ENCODE peak calls at places on chromosomes 13 and 19, in six cellular contexts. One of them, this sample, is unnamed.
A peak's percentile ranks its signal among the peaks of the same experiment; 100 is the strongest.

GRCh38 chr13:98853791-98854191 is 101.3 kb upstream of the SLC15A1 start:
- DNase-seq in K562: no peak
- DNase-seq in NB4: no peak
- DNase-seq in GM12878: peak; percentile 80
- DNase-seq in endothelial cell of umbilical vein: no peak
- DNase-seq in HepG2: no peak
- DNase-seq in this sample: no peak

GRCh38 chr19:15251749-15252397 is 19.6 kb upstream of the EPHX3 start:
- DNase-seq in K562: peak; percentile 38
- DNase-seq in NB4: no peak
- DNase-seq in GM12878: no peak
- DNase-seq in endothelial cell of umbilical vein: peak; percentile 73
- DNase-seq in HepG2: peak; percentile 40
- DNase-seq in this sample: peak; percentile 58

GRCh38 chr19:14352526-14352925 is 28.7 kb upstream of the ADGRE5 start:
- DNase-seq in K562: peak; percentile 1
- DNase-seq in NB4: no peak
- DNase-seq in GM12878: no peak
- DNase-seq in endothelial cell of umbilical vein: no peak
- DNase-seq in HepG2: no peak
- DNase-seq in this sample: no peak

GRCh38 chr19:53958168-53958571 is 4.6 kb upstream of the CACNG8 start:
- DNase-seq in K562: no peak
- DNase-seq in NB4: no peak
- DNase-seq in GM12878: no peak
- DNase-seq in endothelial cell of umbilical vein: no peak
- DNase-seq in HepG2: no peak
- DNase-seq in this sample: no peak

GRCh38 chr13:106612688-106613087 is 44.8 kb upstream of the ARGLU1 start:
- DNase-seq in K562: no peak
- DNase-seq in NB4: peak; percentile 11
- DNase-seq in GM12878: no peak
- DNase-seq in endothelial cell of umbilical vein: no peak
- DNase-seq in HepG2: no peak
- DNase-seq in this sample: no peak

GRCh38 chr19:14369399-14370168 is 11.7 kb upstream of the ADGRE5 start:
- DNase-seq in K562: peak; percentile 30
- DNase-seq in NB4: peak; percentile 50
- DNase-seq in GM12878: no peak
- DNase-seq in endothelial cell of umbilical vein: no peak
- DNase-seq in HepG2: no peak
- DNase-seq in this sample: no peak

GRCh38 chr19:3985643-3986259 is 488 bp upstream of the EEF2 start:
- DNase-seq in K562: no peak
- DNase-seq in NB4: no peak
- DNase-seq in GM12878: no peak
- DNase-seq in endothelial cell of umbilical vein: no peak
- DNase-seq in HepG2: no peak
- DNase-seq in this sample: no peak

GRCh38 chr19:33794578-33795369 is 1.9 kb upstream of the KCTD15 start:
- DNase-seq in K562: no peak
- DNase-seq in NB4: no peak
- DNase-seq in GM12878: no peak
- DNase-seq in endothelial cell of umbilical vein: no peak
- DNase-seq in HepG2: no peak
- DNase-seq in this sample: no peak

GRCh38 chr19:52171321-52172169 is at the start of gene ZNF836:
- DNase-seq in K562: peak; percentile 72
- DNase-seq in NB4: peak; percentile 78
- DNase-seq in GM12878: peak; percentile 51
- DNase-seq in endothelial cell of umbilical vein: peak; percentile 81
- DNase-seq in HepG2: peak; percentile 56
- DNase-seq in this sample: peak; percentile 69

GRCh38 chr19:46704379-46705076 is 12.4 kb downstream of the PRKD2 start:
- DNase-seq in K562: peak; percentile 83
- DNase-seq in NB4: peak; percentile 88
- DNase-seq in GM12878: no peak
- DNase-seq in endothelial cell of umbilical vein: peak; percentile 64
- DNase-seq in HepG2: peak; percentile 29
- DNase-seq in this sample: peak; percentile 64

GRCh38 chr19:52735734-52736133 is 890 bp upstream of the ZNF611 start:
- DNase-seq in K562: no peak
- DNase-seq in NB4: no peak
- DNase-seq in GM12878: no peak
- DNase-seq in endothelial cell of umbilical vein: peak; percentile 72
- DNase-seq in HepG2: peak; percentile 51
- DNase-seq in this sample: no peak

GRCh38 chr13:75635621-75636338 is at the start of gene LMO7:
- DNase-seq in K562: peak; percentile 37
- DNase-seq in NB4: peak; percentile 73
- DNase-seq in GM12878: no peak
- DNase-seq in endothelial cell of umbilical vein: peak; percentile 15
- DNase-seq in HepG2: peak; percentile 48
- DNase-seq in this sample: peak; percentile 25

GRCh38 chr19:12872941-12873890 is 8.0 kb downstream of the DNASE2 start:
- DNase-seq in K562: peak; percentile 86
- DNase-seq in NB4: peak; percentile 49
- DNase-seq in GM12878: no peak
- DNase-seq in endothelial cell of umbilical vein: peak; percentile 72
- DNase-seq in HepG2: peak; percentile 17
- DNase-seq in this sample: peak; percentile 64

GRCh38 chr13:93446256-93446655 is 219.6 kb downstream of the GPC6 start:
- DNase-seq in K562: no peak
- DNase-seq in NB4: no peak
- DNase-seq in GM12878: no peak
- DNase-seq in endothelial cell of umbilical vein: no peak
- DNase-seq in HepG2: no peak
- DNase-seq in this sample: no peak

GRCh38 chr19:44051654-44052402 is at the start of gene ZNF223:
- DNase-seq in K562: peak; percentile 83
- DNase-seq in NB4: peak; percentile 84
- DNase-seq in GM12878: peak; percentile 69
- DNase-seq in endothelial cell of umbilical vein: peak; percentile 91
- DNase-seq in HepG2: peak; percentile 94
- DNase-seq in this sample: peak; percentile 98

GRCh38 chr19:51016798-51017683 is 2.5 kb downstream of the KLK10 start:
- DNase-seq in K562: peak; percentile 85
- DNase-seq in NB4: peak; percentile 66
- DNase-seq in GM12878: no peak
- DNase-seq in endothelial cell of umbilical vein: peak; percentile 39
- DNase-seq in HepG2: peak; percentile 31
- DNase-seq in this sample: peak; percentile 98

GRCh38 chr13:79389031-79389430 is 17.0 kb downstream of the RBM26 start:
- DNase-seq in K562: no peak
- DNase-seq in NB4: peak; percentile 58
- DNase-seq in GM12878: no peak
- DNase-seq in endothelial cell of umbilical vein: no peak
- DNase-seq in HepG2: no peak
- DNase-seq in this sample: no peak

GRCh38 chr19:40370997-40371801 is 18.8 kb downstream of the HIPK4 start:
- DNase-seq in K562: peak; percentile 90
- DNase-seq in NB4: no peak
- DNase-seq in GM12878: no peak
- DNase-seq in endothelial cell of umbilical vein: no peak
- DNase-seq in HepG2: no peak
- DNase-seq in this sample: no peak

GRCh38 chr13:98681017-98681416 is 71.5 kb downstream of the SLC15A1 start:
- DNase-seq in K562: no peak
- DNase-seq in NB4: no peak
- DNase-seq in GM12878: no peak
- DNase-seq in endothelial cell of umbilical vein: no peak
- DNase-seq in HepG2: no peak
- DNase-seq in this sample: no peak

GRCh38 chr13:64725492-64725891 is 2504.6 kb downstream of the PCDH9 start:
- DNase-seq in K562: no peak
- DNase-seq in NB4: no peak
- DNase-seq in GM12878: no peak
- DNase-seq in endothelial cell of umbilical vein: no peak
- DNase-seq in HepG2: peak; percentile 3
- DNase-seq in this sample: no peak

GRCh38 chr13:88176231-88176630 is 505.1 kb downstream of the SLITRK5 start:
- DNase-seq in K562: no peak
- DNase-seq in NB4: no peak
- DNase-seq in GM12878: no peak
- DNase-seq in endothelial cell of umbilical vein: no peak
- DNase-seq in HepG2: no peak
- DNase-seq in this sample: no peak

GRCh38 chr13:29847501-29847983 is 2.9 kb downstream of the UBL3 start:
- DNase-seq in K562: no peak
- DNase-seq in NB4: peak; percentile 24
- DNase-seq in GM12878: no peak
- DNase-seq in endothelial cell of umbilical vein: peak; percentile 65
- DNase-seq in HepG2: peak; percentile 37
- DNase-seq in this sample: peak; percentile 26

GRCh38 chr19:7213628-7214328 is 80.4 kb downstream of the INSR start:
- DNase-seq in K562: no peak
- DNase-seq in NB4: no peak
- DNase-seq in GM12878: no peak
- DNase-seq in endothelial cell of umbilical vein: no peak
- DNase-seq in HepG2: no peak
- DNase-seq in this sample: no peak

GRCh38 chr19:7215176-7215575 is 79.0 kb downstream of the INSR start:
- DNase-seq in K562: no peak
- DNase-seq in NB4: no peak
- DNase-seq in GM12878: no peak
- DNase-seq in endothelial cell of umbilical vein: no peak
- DNase-seq in HepG2: no peak
- DNase-seq in this sample: no peak

GRCh38 chr19:7210359-7210758 is 83.9 kb downstream of the INSR start:
- DNase-seq in K562: no peak
- DNase-seq in NB4: no peak
- DNase-seq in GM12878: no peak
- DNase-seq in endothelial cell of umbilical vein: no peak
- DNase-seq in HepG2: no peak
- DNase-seq in this sample: no peak

GRCh38 chr19:7214329-7215089 is 79.7 kb downstream of the INSR start:
- DNase-seq in K562: no peak
- DNase-seq in NB4: no peak
- DNase-seq in GM12878: no peak
- DNase-seq in endothelial cell of umbilical vein: no peak
- DNase-seq in HepG2: peak; percentile 77
- DNase-seq in this sample: no peak

DNA sequence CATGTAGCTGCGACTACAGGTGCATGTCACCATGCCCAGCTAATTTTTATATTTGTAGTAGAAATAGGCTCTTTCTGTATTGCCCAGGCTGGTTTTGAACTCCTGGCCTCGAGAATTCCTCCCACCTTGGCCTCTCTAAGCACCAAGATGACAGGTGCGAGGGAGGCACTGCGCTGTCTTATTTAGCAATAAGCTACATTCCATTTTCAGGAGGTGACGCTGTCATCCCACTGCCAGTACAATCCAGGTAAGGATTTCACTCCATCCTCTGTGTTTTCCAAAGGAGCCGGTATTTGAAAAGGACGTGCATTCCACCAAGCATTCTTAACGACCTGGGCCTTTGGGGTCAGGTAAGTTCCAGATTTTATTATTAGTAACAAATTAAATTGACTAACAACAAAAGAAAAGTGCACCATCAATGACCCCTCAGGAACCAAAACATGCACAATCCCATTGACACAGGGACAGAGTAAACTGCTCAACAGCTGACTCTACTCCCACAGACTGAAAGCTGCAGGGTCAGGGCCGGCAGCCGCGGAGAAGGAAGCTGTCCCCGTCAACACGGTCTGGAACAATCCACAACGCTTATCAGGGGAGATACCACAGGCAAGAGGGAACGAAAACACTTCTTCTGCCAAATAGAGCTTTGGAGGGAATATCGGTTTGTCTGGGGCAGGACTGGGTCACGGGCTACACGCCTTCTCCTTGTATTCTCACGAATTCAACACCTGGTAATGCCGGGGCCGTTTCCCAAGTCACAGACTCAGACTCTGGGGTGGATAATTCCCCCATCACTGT is 82.8 kb downstream of the INSR start:
- DNase-seq in K562: no peak
- DNase-seq in NB4: no peak
- DNase-seq in GM12878: no peak
- DNase-seq in endothelial cell of umbilical vein: peak; percentile 92
- DNase-seq in HepG2: no peak
- DNase-seq in this sample: no peak
- TF ChIP-seq MYC in K562: no peak
- TF ChIP-seq MYC in NB4: no peak
- TF ChIP-seq MYC in GM12878: no peak
- TF ChIP-seq MYC in endothelial cell of umbilical vein: no peak
- TF ChIP-seq MYC in HepG2: no peak
- TF ChIP-seq MYC in this sample: no peak

DNA sequence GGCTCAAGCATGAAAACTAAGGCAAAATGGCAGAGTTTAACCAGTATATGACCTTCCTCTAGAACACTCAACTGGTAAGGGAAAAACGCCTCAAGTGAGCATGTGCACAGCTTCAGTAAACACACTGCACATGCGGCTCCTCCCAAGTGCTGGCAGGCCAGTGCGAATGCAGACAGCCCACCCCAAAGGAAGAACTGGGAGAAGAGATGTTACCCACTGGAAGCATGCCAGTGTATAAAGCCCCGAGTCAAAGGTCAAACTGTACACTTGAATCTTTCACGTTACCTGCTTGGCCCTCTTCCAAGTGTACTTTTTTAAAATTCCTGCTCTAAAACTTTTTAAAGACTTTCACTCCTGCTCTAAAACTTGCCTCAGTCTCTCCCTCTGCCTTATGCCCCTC is 19.2 kb upstream of the RCBTB1 start:
- DNase-seq in K562: no peak
- DNase-seq in NB4: no peak
- DNase-seq in GM12878: no peak
- DNase-seq in endothelial cell of umbilical vein: no peak
- DNase-seq in HepG2: peak; percentile 18
- DNase-seq in this sample: no peak
- TF ChIP-seq MYC in K562: no peak
- TF ChIP-seq MYC in NB4: no peak
- TF ChIP-seq MYC in GM12878: no peak
- TF ChIP-seq MYC in endothelial cell of umbilical vein: no peak
- TF ChIP-seq MYC in HepG2: no peak
- TF ChIP-seq MYC in this sample: no peak

GRCh38 chr13:82833928-82834327 is 1048.3 kb downstream of the SLITRK1 start:
- DNase-seq in K562: no peak
- DNase-seq in NB4: no peak
- DNase-seq in GM12878: no peak
- DNase-seq in endothelial cell of umbilical vein: no peak
- DNase-seq in HepG2: no peak
- DNase-seq in this sample: no peak
- TF ChIP-seq MYC in K562: no peak
- TF ChIP-seq MYC in NB4: no peak
- TF ChIP-seq MYC in GM12878: no peak
- TF ChIP-seq MYC in endothelial cell of umbilical vein: no peak
- TF ChIP-seq MYC in HepG2: no peak
- TF ChIP-seq MYC in this sample: no peak

GRCh38 chr19:1098177-1099051 is 3.2 kb upstream of the POLR2E start:
- DNase-seq in K562: no peak
- DNase-seq in NB4: no peak
- DNase-seq in GM12878: no peak
- DNase-seq in endothelial cell of umbilical vein: no peak
- DNase-seq in HepG2: peak; percentile 94
- DNase-seq in this sample: peak; percentile 82
- TF ChIP-seq MYC in K562: no peak
- TF ChIP-seq MYC in NB4: no peak
- TF ChIP-seq MYC in GM12878: no peak
- TF ChIP-seq MYC in endothelial cell of umbilical vein: no peak
- TF ChIP-seq MYC in HepG2: peak; percentile 98
- TF ChIP-seq MYC in this sample: no peak

GRCh38 chr19:49132974-49133609 is 13.7 kb downstream of the PPFIA3 start:
- DNase-seq in K562: peak; percentile 47
- DNase-seq in NB4: no peak
- DNase-seq in GM12878: no peak
- DNase-seq in endothelial cell of umbilical vein: no peak
- DNase-seq in HepG2: no peak
- DNase-seq in this sample: no peak
- TF ChIP-seq MYC in K562: no peak
- TF ChIP-seq MYC in NB4: no peak
- TF ChIP-seq MYC in GM12878: no peak
- TF ChIP-seq MYC in endothelial cell of umbilical vein: no peak
- TF ChIP-seq MYC in HepG2: no peak
- TF ChIP-seq MYC in this sample: no peak